ENCODE peak calls at places on chromosome X, in four cellular contexts. I is amygdala, E is fibroblast of lung, N is ovary. T is an unnamed sample.

GRCh38 chrX:150574824-150575409 is 6.5 kb downstream of the MTM1 start:
- DNase-seq in N (no peak), I (no peak), E (no peak), T (no peak)

GRCh38 chrX:25519258-25519657 is 503.5 kb upstream of the ARX start:
- DNase-seq in E (no peak), I (no peak), N (no peak), T (no peak)

GRCh38 chrX:13380230-13380629 is 60.4 kb upstream of the ATXN3L start:
- DNase-seq in E (peak; percentile 25), I (no peak), N (no peak), T (no peak)

GRCh38 chrX:144586756-144587155 is 660.5 kb upstream of the SPANXN1 start:
- DNase-seq in N (no peak), E (no peak), I (no peak), T (no peak)

GRCh38 chrX:119427024-119427794 is 28.1 kb downstream of the SLC25A43 start:
- DNase-seq in I (peak; percentile 12), E (peak; percentile 24), N (no peak), T (peak; percentile 18)

GRCh38 chrX:63418211-63418610 is 67.1 kb upstream of the SPIN4 start:
- DNase-seq in E (no peak), I (no peak), N (no peak), T (no peak)

GRCh38 chrX:2283111-2283847 is 217.5 kb downstream of the DHRSX start:
- DNase-seq in I (no peak), E (no peak), N (no peak), T (peak; percentile 66)

GRCh38 chrX:31219174-31219573 is 147.3 kb upstream of the FTHL17 start:
- DNase-seq in N (no peak), E (no peak), I (no peak), T (no peak)

GRCh38 chrX:130304587-130305368 is 34.9 kb upstream of the SLC25A14 start:
- DNase-seq in E (no peak), N (no peak), I (no peak), T (no peak)

GRCh38 chrX:129732857-129733256 is 5.9 kb upstream of the XPNPEP2 start:
- DNase-seq in N (no peak), E (no peak), I (no peak), T (no peak)

GRCh38 chrX:46477435-46477834 is 67.8 kb downstream of the ZNF674 start:
- DNase-seq in N (no peak), E (peak; percentile 34), I (no peak), T (no peak)

GRCh38 chrX:19625612-19626011 is 110.3 kb upstream of the MAP3K15 start:
- DNase-seq in N (no peak), I (no peak), E (no peak), T (no peak)

GRCh38 chrX:67720344-67720743 is 176.5 kb downstream of the AR start:
- DNase-seq in I (no peak), N (no peak), E (no peak), T (peak; percentile 19)

GRCh38 chrX:2498781-2499302 is 1.9 kb downstream of the DHRSX start:
- DNase-seq in I (no peak), E (peak; percentile 47), N (peak; percentile 45), T (no peak)

T was measured in astrocyte of the cerebellum.